ENCODE peak calls at places on chromosomes 13 and 19, in eight cellular contexts. A, O, H, I, G, M, T and B are unnamed samples.

GRCh38 chr19:3057275-3057714 is 5.0 kb downstream of the TLE5 start:
- DNase-seq in I (peak; percentile 96), M (no peak), O (peak; percentile 93), T (peak; percentile 83), H (no peak), G (peak; percentile 56), A (peak; percentile 97), B (peak; percentile 90)

GRCh38 chr13:48251616-48252081 is 18.6 kb downstream of the ITM2B start:
- DNase-seq in T (no peak), M (no peak), H (no peak), G (no peak), O (no peak), A (no peak), I (no peak), B (no peak)

GRCh38 chr13:44575741-44576395 is at the start of gene TSC22D1:
- DNase-seq in O (peak; percentile 47), M (peak; percentile 66), T (peak; percentile 43), A (peak; percentile 70), I (peak; percentile 52), H (no peak), G (peak; percentile 59), B (peak; percentile 66)

GRCh38 chr13:112024577-112024976 is 42.4 kb upstream of the SOX1 start:
- DNase-seq in G (no peak), O (no peak), A (no peak), I (no peak), H (no peak), M (no peak), T (no peak), B (no peak)

GRCh38 chr13:55000043-55000442 is 1971.4 kb downstream of the OLFM4 start:
- DNase-seq in A (no peak), G (no peak), H (no peak), O (no peak), M (no peak), I (no peak), T (no peak), B (no peak)

GRCh38 chr19:3178377-3178972 is at the start of gene S1PR4:
- DNase-seq in T (no peak), M (peak; percentile 76), I (no peak), O (peak; percentile 31), G (no peak), A (no peak), H (no peak), B (no peak)

GRCh38 chr13:24684600-24684998 is 4.4 kb downstream of the ATP12A start:
- DNase-seq in I (no peak), H (no peak), G (no peak), T (no peak), O (no peak), A (no peak), M (peak; percentile 25), B (no peak)

GRCh38 chr13:107882708-107883560 is 332.4 kb downstream of the LIG4 start:
- DNase-seq in O (no peak), G (no peak), H (no peak), A (no peak), I (no peak), T (no peak), M (no peak), B (no peak)

GRCh38 chr19:13097331-13098258 is 5.1 kb downstream of the LYL1 start:
- DNase-seq in A (peak; percentile 87), M (no peak), O (peak; percentile 70), I (peak; percentile 73), T (peak; percentile 67), H (no peak), G (no peak), B (no peak)

GRCh38 chr13:99278199-99278598 is 20.0 kb upstream of the GPR18 start:
- DNase-seq in M (no peak), I (no peak), G (no peak), T (no peak), H (no peak), A (no peak), O (no peak), B (no peak)

GRCh38 chr13:29621401-29621800 is 25.9 kb upstream of the SLC7A1 start:
- DNase-seq in M (no peak), A (no peak), G (peak; percentile 58), I (no peak), T (no peak), O (no peak), H (no peak), B (no peak)

GRCh38 chr13:109787135-109787954 is 962 bp upstream of the IRS2 start:
- DNase-seq in O (no peak), G (no peak), H (peak; percentile 67), M (no peak), I (peak; percentile 67), T (no peak), A (peak; percentile 78), B (peak; percentile 56)

GRCh38 chr19:30228113-30228725 is 144.0 kb upstream of the ZNF536 start:
- DNase-seq in O (no peak), G (no peak), T (no peak), H (no peak), I (no peak), A (peak; percentile 61), M (no peak), B (no peak)

GRCh38 chr19:41877916-41878905 is 1.1 kb downstream of the CD79A start:
- DNase-seq in I (no peak), O (no peak), H (no peak), G (no peak), T (no peak), M (no peak), A (no peak), B (no peak)

DNA sequence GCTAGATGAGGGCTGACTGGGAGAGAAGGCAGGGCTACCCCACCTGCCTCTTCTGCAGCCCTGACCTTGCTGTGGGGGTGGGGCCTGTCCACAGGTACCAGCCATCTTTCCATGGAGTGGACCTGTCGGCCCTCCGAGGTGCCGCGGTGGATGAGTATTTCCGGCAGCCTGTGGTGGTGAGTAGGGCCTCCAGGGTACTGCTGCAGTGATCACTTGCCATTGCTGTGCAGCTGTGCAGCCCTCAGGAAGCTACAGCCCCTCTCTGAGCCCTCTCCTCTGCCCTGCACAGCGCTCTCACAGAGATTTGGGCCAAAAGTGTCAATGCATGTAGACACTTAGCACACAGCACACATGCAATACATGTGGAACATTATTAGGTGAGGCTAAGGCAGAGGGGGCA is 11.8 kb downstream of the YIPF2 start:
- DNase-seq in M (no peak), G (no peak), H (peak; percentile 28), O (no peak), T (no peak), A (no peak), I (no peak), B (no peak)
- H3K36me3 ChIP-seq in M (peaks cover 9% of the 10 kb centered on the region), G (peaks cover 7% of the 10 kb centered on the region), H (peaks cover 7% of the 10 kb centered on the region), O (no peaks in the 10 kb centered on the region), T (peaks cover 69% of the 10 kb centered on the region), A (peaks cover 43% of the 10 kb centered on the region), I (no peaks in the 10 kb centered on the region), B (peaks cover 25% of the 10 kb centered on the region)

DNA sequence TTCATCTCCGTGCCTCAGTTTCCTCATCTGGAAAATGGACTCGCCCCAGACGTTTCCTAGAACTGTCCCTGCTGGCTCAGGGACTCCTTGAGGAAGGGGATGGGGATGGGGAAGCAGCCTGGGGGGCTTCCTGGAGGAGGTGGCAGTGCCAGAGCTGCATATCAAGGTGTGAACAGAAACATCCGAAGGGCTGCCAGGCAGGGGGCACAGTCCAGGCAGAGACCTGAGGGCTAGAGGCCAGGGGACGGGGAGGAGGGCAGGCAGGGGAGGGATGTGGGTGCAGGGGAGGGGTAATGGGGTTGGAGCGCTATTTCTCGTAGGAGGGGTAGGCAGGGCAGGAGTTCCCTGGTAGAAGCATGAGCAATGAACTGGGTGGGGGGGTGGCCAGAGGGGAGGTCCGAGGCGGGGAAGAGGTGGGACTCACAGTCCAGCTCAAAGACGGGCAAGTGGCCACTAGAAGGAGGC is 3.6 kb upstream of the ELANE start:
- DNase-seq in G (no peak), O (no peak), T (peak; percentile 56), M (no peak), I (no peak), H (no peak), A (no peak), B (no peak)
- H3K27me3 ChIP-seq in G (peaks cover 16% of the 10 kb centered on the region), O (peaks cover 21% of the 10 kb centered on the region), T (peaks cover 73% of the 10 kb centered on the region), M (peaks cover 4% of the 10 kb centered on the region), I (peaks cover 9% of the 10 kb centered on the region), H (peaks cover 50% of the 10 kb centered on the region), A (peaks cover 52% of the 10 kb centered on the region), B (peaks cover 23% of the 10 kb centered on the region)

DNA sequence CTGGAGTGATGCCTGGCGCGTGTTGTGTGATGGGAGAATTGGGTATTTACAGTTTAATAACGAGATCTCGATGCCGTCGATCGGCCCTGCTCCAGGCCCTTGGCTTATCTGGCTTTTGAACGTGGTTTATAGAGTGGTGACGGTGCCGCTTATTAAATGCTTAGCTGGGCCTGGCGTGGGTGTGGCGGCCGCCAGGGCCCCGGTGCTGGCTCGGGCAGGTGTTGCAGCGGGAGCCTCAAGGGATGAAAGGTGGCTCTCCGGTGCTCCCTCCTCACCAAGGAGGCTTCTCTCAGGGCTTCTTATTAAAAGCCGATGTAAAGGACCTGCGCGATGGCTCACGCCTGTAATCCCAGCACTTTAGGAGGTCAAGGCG is 173.8 kb downstream of the KDM4B start:
- DNase-seq in G (no peak), M (no peak), I (no peak), O (no peak), A (no peak), T (no peak), H (no peak), B (no peak)
- H3K36me3 ChIP-seq in G (peaks cover 4% of the 10 kb centered on the region), M (no peaks in the 10 kb centered on the region), I (no peaks in the 10 kb centered on the region), O (no peaks in the 10 kb centered on the region), A (peaks cover 58% of the 10 kb centered on the region), T (peaks cover 90% of the 10 kb centered on the region), H (no peaks in the 10 kb centered on the region), B (peaks cover 25% of the 10 kb centered on the region)

DNA sequence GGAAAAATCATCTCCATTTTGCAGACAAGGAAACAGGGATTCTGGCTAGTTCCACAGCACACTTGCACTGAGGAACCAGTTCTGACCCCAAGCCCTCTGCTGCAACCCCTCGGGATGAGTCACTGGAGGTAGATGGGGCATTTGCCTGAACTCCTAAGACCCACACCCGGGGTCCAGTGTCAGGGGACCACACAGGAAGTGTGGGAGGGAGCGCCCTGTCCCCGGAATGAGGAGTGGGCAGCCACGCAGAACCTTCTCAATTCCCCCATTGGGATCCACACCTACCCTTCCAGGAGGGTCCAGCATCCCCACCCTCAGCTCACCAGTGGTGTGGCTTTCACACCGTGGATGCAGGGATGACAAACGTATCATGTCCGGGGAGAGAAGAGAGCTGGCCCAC is 62.7 kb downstream of the TSHZ3 start:
- DNase-seq in A (peak; percentile 54), T (no peak), I (peak; percentile 19), O (no peak), H (no peak), M (no peak), G (no peak), B (no peak)
- H3K27me3 ChIP-seq in A (no peaks in the 10 kb centered on the region), T (no peaks in the 10 kb centered on the region), I (no peaks in the 10 kb centered on the region), O (no peaks in the 10 kb centered on the region), H (peaks cover 61% of the 10 kb centered on the region), M (no peaks in the 10 kb centered on the region), G (no peaks in the 10 kb centered on the region), B (peaks cover under 1% of the 10 kb centered on the region)

GRCh38 chr13:31395090-31395489 is 195.3 kb downstream of the B3GLCT start:
- DNase-seq in T (no peak), H (no peak), I (no peak), A (no peak), O (no peak), G (no peak), M (no peak), B (no peak)
- H3K36me3 ChIP-seq in T (no peaks in the 10 kb centered on the region), H (no peaks in the 10 kb centered on the region), I (no peaks in the 10 kb centered on the region), A (no peaks in the 10 kb centered on the region), O (no peaks in the 10 kb centered on the region), G (no peaks in the 10 kb centered on the region), M (no peaks in the 10 kb centered on the region), B (no peaks in the 10 kb centered on the region)